ENCODE peak calls at places on chromosomes 6 and 20, in eight cellular contexts. G is GM18507; H is NB4; W is stimulated activated CD4-positive, alpha-beta T cell treated with anti-CD3 and anti-CD28 coated beads, Interleukin-15, amount 100 ng/mL, for 1 hour; N is RPMI7951; A is tibial nerve; D is KBM-7; Z is astrocyte. M is an unnamed sample.

GRCh38 chr6:108589244-108589730 is 28.6 kb downstream of the FOXO3 start:
- DNase-seq in A (peak), D (peak), N (peak), H (peak), G (no peak), W (no peak), Z (peak), M (peak)

GRCh38 chr6:33588894-33589293 is 8.8 kb upstream of the BAK1 start:
- DNase-seq in H (no peak), Z (no peak), G (no peak), N (no peak), A (no peak), D (no peak), W (no peak), M (no peak)

GRCh38 chr6:166802437-166802836 is 153.9 kb downstream of the RNASET2 start:
- DNase-seq in H (no peak), A (no peak), D (no peak), Z (no peak), G (no peak), W (no peak), N (no peak), M (no peak)

GRCh38 chr6:41577865-41578713 is 31.9 kb downstream of the FOXP4 start:
- DNase-seq in H (peak), G (no peak), W (no peak), Z (peak), A (no peak), N (peak), D (peak), M (peak)

GRCh38 chr6:149560736-149561135 is 5.4 kb upstream of the GINM1 start:
- DNase-seq in A (no peak), N (peak), D (peak), Z (no peak), G (no peak), W (no peak), H (peak), M (peak)

GRCh38 chr20:3701061-3701998 is 11.1 kb downstream of the SIGLEC1 start:
- DNase-seq in A (no peak), W (no peak), H (no peak), Z (no peak), G (no peak), D (no peak), N (no peak), M (no peak)

GRCh38 chr6:25088513-25088912 is 152.8 kb upstream of the RIPOR2 start:
- DNase-seq in D (peak), G (no peak), H (no peak), W (no peak), A (no peak), N (peak), Z (peak), M (peak)

GRCh38 chr20:24502184-24502583 is 32.8 kb downstream of the SYNDIG1 start:
- DNase-seq in Z (peak), N (peak), D (no peak), A (no peak), W (no peak), H (no peak), G (no peak), M (peak)